ENCODE peak calls at places on chromosomes 2 and 18, in seven cellular contexts. L is H9, G is mesenchymal stem cell, C is IMR-90, X is H1, J is trophoblast cell, E is mesendoderm. Q is an unnamed sample. For H3K79me1, the result is how much of the 10 kb centered on the place peaks cover.

GRCh38 chr2:227460079-227460485 is 11.9 kb upstream of the AGFG1 start:
- DNase-seq in L (no peak), X (no peak), G (peak), C (peak), J (no peak), E (no peak), Q (no peak)

GRCh38 chr18:35680139-35680551 is 98.6 kb downstream of the GALNT1 start:
- DNase-seq in X (no peak), L (no peak), J (no peak), C (no peak), E (peak), G (peak), Q (no peak)

GRCh38 chr2:216698895-216699294 is 3.5 kb upstream of the IGFBP5 start:
- DNase-seq in J (peak), L (no peak), E (peak), C (peak), G (peak), X (no peak), Q (no peak)

GRCh38 chr18:70762812-70763211 is 474.0 kb downstream of the SOCS6 start:
- DNase-seq in C (no peak), X (no peak), G (no peak), J (no peak), L (no peak), E (no peak), Q (no peak)

GRCh38 chr2:123518387-123518786 is 506.7 kb upstream of the CNTNAP5 start:
- DNase-seq in L (no peak), X (no peak), C (no peak), G (no peak), E (no peak), J (no peak), Q (no peak)

GRCh38 chr2:150859162-150859561 is 371.7 kb upstream of the RND3 start:
- DNase-seq in X (no peak), J (no peak), L (no peak), G (no peak), E (no peak), C (no peak), Q (no peak)

GRCh38 chr18:3447035-3447894 is 2.7 kb upstream of the TGIF1 start:
- DNase-seq in J (peak), X (no peak), G (peak), C (peak), E (peak), L (peak), Q (no peak)

GRCh38 chr18:7177131-7177744 is 53.7 kb upstream of the LRRC30 start:
- DNase-seq in G (peak), X (no peak), L (no peak), C (peak), E (peak), J (peak), Q (peak)

GRCh38 chr2:96142217-96143113 is 2.8 kb downstream of the DUSP2 start:
- DNase-seq in L (peak), J (no peak), E (no peak), X (no peak), G (no peak), C (no peak), Q (no peak)

GRCh38 chr2:231611273-231612198 is 18.9 kb downstream of the TEX44 start:
- DNase-seq in X (no peak), G (peak), J (peak), L (peak), C (peak), E (peak), Q (no peak)

GRCh38 chr2:157325786-157326185 is at the start of gene ERMN:
- DNase-seq in G (no peak), X (peak), J (no peak), C (no peak), L (peak), E (peak), Q (peak)

GRCh38 chr2:236970656-236971010 is 115.1 kb upstream of the COPS8 start:
- DNase-seq in X (no peak), C (no peak), L (no peak), J (no peak), E (no peak), G (no peak), Q (no peak)

GRCh38 chr2:150916997-150917396 is 344.7 kb downstream of the RBM43 start:
- DNase-seq in X (no peak), E (no peak), G (no peak), J (no peak), L (no peak), C (peak), Q (no peak)

GRCh38 chr2:238122287-238123217 is 15.9 kb upstream of the KLHL30 start:
- DNase-seq in G (no peak), X (no peak), E (no peak), L (no peak), J (no peak), C (no peak), Q (no peak)
- H2BK5ac ChIP-seq in G (no peak), X (no peak), E (no peak), L (no peak), J (no peak), C (no peak), Q (no peak)

DNA sequence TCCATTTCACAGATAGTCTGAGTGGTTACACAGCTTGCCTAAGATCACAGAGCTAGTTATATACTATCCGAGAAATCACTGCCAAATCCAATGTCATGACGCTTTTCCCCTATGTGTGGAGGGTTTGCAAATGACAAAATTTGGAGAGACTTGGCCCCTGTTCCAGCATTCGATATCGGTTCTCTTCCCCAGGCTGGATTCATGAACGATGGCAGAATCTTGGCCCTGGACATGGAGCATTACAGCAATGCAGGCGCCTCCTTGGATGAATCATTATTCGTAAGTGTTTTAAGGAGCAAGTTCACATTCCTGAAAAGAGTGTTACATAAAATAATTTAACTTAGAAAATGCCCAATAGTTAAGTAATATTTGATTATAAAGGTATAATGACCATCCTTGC is 55.1 kb downstream of the AOX1 start:
- DNase-seq in C (no peak), J (no peak), G (no peak), E (no peak), L (no peak), X (no peak), Q (no peak)
- H3K79me1 ChIP-seq in C (under half), J (under half), G (under half), E (under half), L (under half), X (under half), Q (under half)

GRCh38 chr18:44761812-44762211 is 81.1 kb downstream of the SETBP1 start:
- DNase-seq in C (no peak), G (no peak), E (no peak), L (no peak), X (no peak), J (peak), Q (no peak)

GRCh38 chr18:44764863-44765262 is 84.2 kb downstream of the SETBP1 start:
- DNase-seq in J (no peak), L (no peak), X (no peak), C (no peak), G (no peak), E (no peak), Q (no peak)

GRCh38 chr18:44765451-44765850 is 84.8 kb downstream of the SETBP1 start:
- DNase-seq in E (no peak), X (no peak), J (no peak), C (no peak), G (no peak), L (no peak), Q (no peak)

GRCh38 chr18:44766461-44766860 is 85.8 kb downstream of the SETBP1 start:
- DNase-seq in C (no peak), G (no peak), L (no peak), X (no peak), J (no peak), E (no peak), Q (no peak)

DNA sequence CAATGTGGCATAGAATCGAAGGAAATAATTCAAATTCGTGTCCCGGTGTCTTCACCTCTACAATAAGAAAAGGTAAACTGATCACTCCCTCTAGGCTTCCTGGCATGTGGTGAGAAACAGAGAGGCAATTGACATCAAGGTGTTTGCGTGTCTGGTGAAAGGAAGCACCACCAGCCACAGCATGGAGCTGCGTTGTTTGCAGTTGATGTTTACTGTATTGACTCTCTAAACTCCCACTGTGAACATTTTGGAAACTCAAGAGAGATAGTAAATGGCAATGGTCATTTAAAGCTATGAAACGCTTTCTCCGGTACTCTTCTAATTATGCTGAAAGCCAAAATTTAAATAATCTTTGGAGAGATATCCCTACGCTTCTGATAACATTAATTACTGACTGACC is 82.6 kb downstream of the SETBP1 start:
- DNase-seq in G (no peak), E (no peak), L (no peak), C (no peak), X (no peak), J (no peak), Q (no peak)
- H3K4ac ChIP-seq in G (no peak), E (no peak), L (no peak), C (no peak), X (no peak), J (no peak), Q (no peak)

GRCh38 chr2:195651041-195651440 is 6.0 kb upstream of the SLC39A10 start:
- DNase-seq in J (no peak), G (no peak), E (no peak), X (no peak), C (no peak), L (no peak), Q (no peak)
- H2BK5ac ChIP-seq in J (no peak), G (no peak), E (no peak), X (no peak), C (no peak), L (no peak), Q (no peak)

GRCh38 chr18:23158058-23158457 is 22.8 kb downstream of the CABLES1 start:
- DNase-seq in E (no peak), C (no peak), J (no peak), L (no peak), X (no peak), G (no peak), Q (no peak)
- H3K79me1 ChIP-seq in E (under half), C (under half), J (under half), L (under half), X (under half), G (under half), Q (under half)

GRCh38 chr2:134098258-134098785 is 155.6 kb upstream of the MGAT5 start:
- DNase-seq in X (no peak), J (peak), E (no peak), G (no peak), L (no peak), C (no peak), Q (no peak)

GRCh38 chr2:134104754-134105153 is 149.1 kb upstream of the MGAT5 start:
- DNase-seq in E (no peak), X (no peak), J (no peak), C (no peak), G (no peak), L (no peak), Q (no peak)

GRCh38 chr2:134107402-134107801 is 146.5 kb upstream of the MGAT5 start:
- DNase-seq in L (no peak), J (no peak), X (no peak), E (peak), G (no peak), C (no peak), Q (no peak)

GRCh38 chr2:134099273-134099672 is 154.6 kb upstream of the MGAT5 start:
- DNase-seq in J (peak), X (no peak), L (no peak), E (no peak), G (no peak), C (no peak), Q (no peak)

DNA sequence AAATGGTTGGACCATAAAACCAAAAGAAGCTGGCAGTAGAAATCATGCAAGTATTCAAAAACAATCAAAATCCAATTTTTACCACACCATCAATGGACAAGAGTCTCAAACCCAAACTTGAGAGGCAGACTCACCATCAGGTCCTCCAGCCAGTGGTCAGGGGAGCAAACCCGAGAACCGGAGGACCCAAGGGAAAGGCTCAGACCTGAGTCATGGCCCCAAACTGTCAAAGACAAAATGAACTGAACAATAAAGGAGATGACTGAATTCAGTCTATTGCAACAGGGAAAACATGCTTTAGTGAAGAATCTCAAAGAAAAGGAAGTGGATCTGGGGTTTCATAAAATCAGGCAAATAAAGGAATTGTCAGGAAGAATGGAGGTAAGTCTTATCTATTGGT is 150.7 kb upstream of the MGAT5 start:
- DNase-seq in E (no peak), X (no peak), J (no peak), L (no peak), C (no peak), G (no peak), Q (no peak)
- H3K4ac ChIP-seq in E (no peak), X (no peak), J (no peak), L (no peak), C (no peak), G (no peak), Q (no peak)

GRCh38 chr2:104262714-104263113 is 591.2 kb upstream of the POU3F3 start:
- DNase-seq in L (no peak), J (no peak), E (no peak), G (no peak), X (no peak), C (no peak), Q (no peak)
- H2BK5ac ChIP-seq in L (no peak), J (no peak), E (no peak), G (no peak), X (no peak), C (no peak), Q (no peak)

GRCh38 chr18:48560491-48560890 is 21.7 kb downstream of the CTIF start:
- DNase-seq in C (no peak), J (no peak), L (no peak), X (no peak), E (no peak), G (no peak), Q (no peak)
- H3K79me1 ChIP-seq in C (under half), J (under half), L (under half), X (under half), E (under half), G (under half), Q (under half)

DNA sequence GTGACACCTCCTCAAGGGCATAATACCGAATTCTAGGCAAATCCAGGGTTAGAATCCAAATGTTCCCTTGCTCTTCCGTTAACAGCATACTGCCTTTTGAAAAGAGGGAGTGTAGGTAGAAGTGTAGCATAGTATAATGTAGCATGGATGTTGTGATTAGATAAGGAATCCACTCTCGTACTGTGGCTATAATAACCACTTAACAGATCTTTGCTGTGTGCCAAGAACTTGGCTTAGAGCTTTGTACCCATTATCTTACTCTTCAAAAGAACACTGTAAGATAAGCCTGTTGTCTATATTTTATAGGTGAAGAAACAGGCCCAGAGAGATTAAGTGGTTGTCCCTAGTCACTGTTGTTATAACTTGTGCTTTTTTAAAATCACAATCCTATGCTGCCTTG is 24.2 kb downstream of the WDR75 start:
- DNase-seq in L (no peak), J (no peak), X (no peak), G (no peak), E (no peak), C (no peak), Q (no peak)
- H3K4ac ChIP-seq in L (no peak), J (no peak), X (no peak), G (no peak), E (no peak), C (no peak), Q (no peak)